ENCODE peak calls at places on chromosomes 7 and 10, in ten cellular contexts. F is A549, K is stomach, E is sigmoid colon, I is ovary, H is tibial nerve, S is SK-N-SH, U is H1, J is K562, N is HepG2. G is an unnamed sample.

GRCh38 chr10:119357389-119358139 is 150.2 kb downstream of the GRK5 start:
- DNase-seq in H (no peak), N (no peak), J (no peak), E (peak; percentile 61), I (no peak), F (no peak), K (peak; percentile 55), S (no peak), U (no peak), G (no peak)

GRCh38 chr7:21514071-21514470 is 28.8 kb upstream of the DNAH11 start:
- DNase-seq in U (no peak), H (no peak), K (no peak), I (no peak), F (no peak), E (no peak), J (no peak), S (no peak), N (no peak), G (no peak)

GRCh38 chr7:42522227-42522991 is 285.4 kb upstream of the GLI3 start:
- DNase-seq in E (no peak), K (no peak), N (no peak), J (no peak), U (peak; percentile 7), F (no peak), S (no peak), I (no peak), H (peak; percentile 6), G (peak; percentile 12)

GRCh38 chr7:135650831-135651573 is 11.3 kb upstream of the STMP1 start:
- DNase-seq in H (no peak), I (no peak), N (no peak), U (no peak), F (no peak), S (no peak), E (no peak), J (no peak), K (no peak), G (no peak)

GRCh38 chr7:24833548-24833947 is 76.3 kb upstream of the GSDME start:
- DNase-seq in N (no peak), H (no peak), U (no peak), E (no peak), S (no peak), I (no peak), J (no peak), K (no peak), F (no peak), G (no peak)

GRCh38 chr10:117946525-117947070 is 100.1 kb downstream of the RAB11FIP2 start:
- DNase-seq in H (no peak), U (no peak), N (no peak), I (no peak), F (no peak), K (no peak), S (no peak), J (no peak), E (no peak), G (no peak)

GRCh38 chr7:132779164-132779563 is 202.9 kb upstream of the PLXNA4 start:
- DNase-seq in U (no peak), S (no peak), F (no peak), J (no peak), H (no peak), N (no peak), I (no peak), K (no peak), E (no peak), G (no peak)

GRCh38 chr10:95788830-95789229 is 32.9 kb downstream of the ENTPD1 start:
- DNase-seq in I (no peak), S (no peak), J (no peak), E (no peak), K (no peak), H (no peak), N (no peak), U (no peak), F (no peak), G (no peak)

GRCh38 chr7:102891693-102892261 is 21.0 kb upstream of the LRRC17 start:
- DNase-seq in E (peak; percentile 77), I (no peak), S (no peak), N (no peak), K (peak; percentile 75), U (no peak), H (no peak), J (no peak), F (peak; percentile 53), G (peak; percentile 15)

GRCh38 chr7:158239290-158239981 is 348.2 kb downstream of the PTPRN2 start:
- DNase-seq in I (no peak), H (no peak), U (no peak), F (no peak), K (peak; percentile 76), S (peak; percentile 64), E (no peak), N (no peak), J (peak; percentile 7), G (peak; percentile 90)

GRCh38 chr10:5234106-5234877 is 37.7 kb downstream of the AKR1C4 start:
- DNase-seq in E (no peak), K (peak; percentile 67), J (no peak), F (peak; percentile 18), U (no peak), I (no peak), H (peak; percentile 51), N (peak; percentile 91), S (no peak), G (peak; percentile 38)

GRCh38 chr7:2299131-2299829 is 15.0 kb downstream of the SNX8 start:
- DNase-seq in K (no peak), E (no peak), J (no peak), U (no peak), I (no peak), S (no peak), F (no peak), N (no peak), H (peak; percentile 40), G (no peak)

GRCh38 chr7:44981035-44981706 is 2.4 kb upstream of the MYO1G start:
- DNase-seq in K (no peak), S (peak; percentile 24), H (no peak), I (no peak), U (no peak), F (no peak), J (no peak), E (no peak), N (no peak), G (no peak)

GRCh38 chr10:3783313-3783689 is 1.7 kb downstream of the KLF6 start:
- DNase-seq in N (no peak), J (no peak), E (peak; percentile 87), K (peak; percentile 65), I (peak; percentile 62), U (no peak), S (peak; percentile 73), F (no peak), H (peak; percentile 53), G (peak; percentile 71)

GRCh38 chr7:151782598-151783448 is 94.1 kb downstream of the PRKAG2 start:
- DNase-seq in K (peak; percentile 79), I (peak; percentile 63), U (peak; percentile 58), F (peak; percentile 90), H (peak; percentile 67), E (peak; percentile 87), S (peak; percentile 98), J (peak; percentile 95), N (peak; percentile 43), G (peak; percentile 69)
- H3K4me3 ChIP-seq in K (peak overlapping the region; percentile 24), I (peak overlapping the region; percentile 13), U (no peak overlapping the region), F (peak overlapping the region; percentile 35), H (peak overlapping the region; percentile 3), E (no peak overlapping the region), S (peak overlapping the region; percentile 59), J (no peak overlapping the region), N (no peak overlapping the region), G (no peak overlapping the region)

GRCh38 chr10:110010076-110011069 is 2.6 kb downstream of the ADD3 start:
- DNase-seq in E (no peak), F (no peak), S (no peak), U (no peak), H (no peak), K (no peak), N (peak; percentile 27), I (no peak), J (no peak), G (no peak)

GRCh38 chr10:110016037-110016436 is 8.3 kb downstream of the ADD3 start:
- DNase-seq in U (no peak), E (no peak), F (peak; percentile 8), N (peak; percentile 44), I (no peak), S (peak; percentile 22), J (no peak), K (no peak), H (no peak), G (no peak)

GRCh38 chr10:110016957-110017514 is 9.3 kb downstream of the ADD3 start:
- DNase-seq in H (no peak), S (no peak), N (no peak), J (no peak), E (no peak), F (no peak), I (no peak), U (no peak), K (no peak), G (no peak)

GRCh38 chr10:110011679-110012078 is 3.9 kb downstream of the ADD3 start:
- DNase-seq in I (no peak), J (no peak), N (no peak), K (no peak), U (no peak), S (no peak), E (no peak), F (no peak), H (no peak), G (no peak)

DNA sequence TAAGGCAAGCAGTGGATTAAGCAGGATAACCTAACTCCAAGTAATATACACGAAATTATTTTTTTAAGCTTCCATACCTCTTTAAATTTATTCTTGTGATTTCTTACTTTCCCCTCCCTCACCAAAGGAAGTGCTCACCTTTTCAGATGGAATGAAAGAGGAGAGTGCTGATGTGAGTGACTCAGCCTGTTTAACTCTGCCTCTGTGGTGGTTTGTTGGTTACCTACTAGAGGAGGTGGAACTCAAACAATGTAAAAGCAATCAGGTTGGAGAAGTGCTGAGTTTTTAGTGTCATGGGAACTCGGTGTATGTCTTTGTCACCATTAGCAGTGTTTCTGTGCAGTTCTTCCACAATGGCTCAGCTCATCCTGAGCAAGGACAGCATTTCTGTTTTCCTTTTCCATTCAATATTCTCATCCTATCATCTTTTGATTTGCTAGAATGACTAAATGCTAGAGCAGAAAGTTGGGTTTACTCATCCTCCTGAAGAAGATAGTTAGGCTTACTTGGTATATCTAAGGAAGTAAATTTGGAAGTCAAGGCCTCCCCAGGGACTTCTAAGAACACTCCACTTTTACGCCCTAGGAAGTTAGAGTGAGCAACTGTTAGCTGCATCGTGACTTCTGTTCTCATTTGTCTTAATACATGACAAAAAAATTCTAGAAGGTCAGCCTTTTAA is 6.0 kb downstream of the ADD3 start:
- DNase-seq in F (no peak), U (no peak), K (no peak), I (no peak), H (no peak), E (no peak), N (peak; percentile 35), S (no peak), J (no peak), G (no peak)
- TF ChIP-seq EP300 in F (no peak), U (no peak), K (no peak), I (no peak), H (no peak), E (no peak), N (no peak), S (no peak), J (no peak), G (no peak)

GRCh38 chr10:114477285-114477684 is 73.0 kb upstream of the AFAP1L2 start:
- DNase-seq in H (peak; percentile 85), S (no peak), N (peak; percentile 4), E (peak; percentile 91), J (no peak), F (no peak), U (no peak), I (peak; percentile 79), K (no peak), G (no peak)
- H3K27ac ChIP-seq in H (peak overlapping the region; percentile 74), S (no peak overlapping the region), N (no peak overlapping the region), E (peak overlapping the region; percentile 61), J (no peak overlapping the region), F (no peak overlapping the region), U (no peak overlapping the region), I (peak overlapping the region; percentile 40), K (peak overlapping the region; percentile 42), G (peak overlapping the region; percentile 35)

GRCh38 chr10:112374724-112375541 is 1.0 kb downstream of the ACSL5 start:
- DNase-seq in F (no peak), H (no peak), S (no peak), U (no peak), E (no peak), K (no peak), I (no peak), N (peak; percentile 59), J (no peak), G (peak; percentile 35)
- H3K4me3 ChIP-seq in F (no peak overlapping the region), H (peak overlapping the region; percentile 45), S (no peak overlapping the region), U (no peak overlapping the region), E (no peak overlapping the region), K (peak overlapping the region; percentile 52), I (no peak overlapping the region), N (peak overlapping the region; percentile 72), J (no peak overlapping the region), G (peak overlapping the region; percentile 46)

G was measured in transverse colon.